ENCODE peak calls at places on chromosomes 1 and 21, in four cellular contexts. One of them, this sample, is unnamed.

GRCh38 chr1:43414634-43415223 is 25.0 kb downstream of the SZT2 start:
- DNase-seq in K562: peak; percentile 89
- DNase-seq in SK-N-SH: peak; percentile 72
- DNase-seq in WTC11: peak; percentile 81
- DNase-seq in this sample: no peak

GRCh38 chr1:152035406-152036315 is 1.1 kb downstream of the S100A11 start:
- DNase-seq in K562: peak; percentile 43
- DNase-seq in SK-N-SH: no peak
- DNase-seq in WTC11: no peak
- DNase-seq in this sample: no peak

GRCh38 chr1:15128520-15129313 is 24.8 kb upstream of the TMEM51 start:
- DNase-seq in K562: peak; percentile 83
- DNase-seq in SK-N-SH: peak; percentile 88
- DNase-seq in WTC11: peak; percentile 89
- DNase-seq in this sample: peak; percentile 38

GRCh38 chr21:39713905-39714304 is 31.1 kb upstream of the IGSF5 start:
- DNase-seq in K562: no peak
- DNase-seq in SK-N-SH: no peak
- DNase-seq in WTC11: no peak
- DNase-seq in this sample: no peak

GRCh38 chr1:19222573-19222972 is 12.5 kb upstream of the UBR4 start:
- DNase-seq in K562: no peak
- DNase-seq in SK-N-SH: no peak
- DNase-seq in WTC11: no peak
- DNase-seq in this sample: no peak

GRCh38 chr1:225842788-225843425 is 33.0 kb downstream of the EPHX1 start:
- DNase-seq in K562: no peak
- DNase-seq in SK-N-SH: no peak
- DNase-seq in WTC11: no peak
- DNase-seq in this sample: no peak

GRCh38 chr1:152497273-152497672 is 13.3 kb upstream of the LCE5A start:
- DNase-seq in K562: peak; percentile 27
- DNase-seq in SK-N-SH: no peak
- DNase-seq in WTC11: no peak
- DNase-seq in this sample: no peak

GRCh38 chr1:39788426-39788757 is 273 bp downstream of the BMP8B start:
- DNase-seq in K562: peak; percentile 74
- DNase-seq in SK-N-SH: peak; percentile 77
- DNase-seq in WTC11: no peak
- DNase-seq in this sample: no peak

GRCh38 chr1:91613594-91613993 is 112.9 kb downstream of the CDC7 start:
- DNase-seq in K562: no peak
- DNase-seq in SK-N-SH: no peak
- DNase-seq in WTC11: no peak
- DNase-seq in this sample: no peak

GRCh38 chr1:26278835-26279597 is 870 bp upstream of the SH3BGRL3 start:
- DNase-seq in K562: peak; percentile 62
- DNase-seq in SK-N-SH: no peak
- DNase-seq in WTC11: no peak
- DNase-seq in this sample: no peak

GRCh38 chr21:35178812-35179211 is 129.7 kb upstream of the RUNX1 start:
- DNase-seq in K562: no peak
- DNase-seq in SK-N-SH: no peak
- DNase-seq in WTC11: no peak
- DNase-seq in this sample: no peak

GRCh38 chr21:33767236-33767635 is 124.9 kb downstream of the ITSN1 start:
- DNase-seq in K562: no peak
- DNase-seq in SK-N-SH: no peak
- DNase-seq in WTC11: no peak
- DNase-seq in this sample: no peak

GRCh38 chr21:25362375-25363267 is 244.7 kb downstream of the MRPL39 start:
- DNase-seq in K562: no peak
- DNase-seq in SK-N-SH: no peak
- DNase-seq in WTC11: no peak
- DNase-seq in this sample: no peak

GRCh38 chr1:67137307-67137753 is 2.6 kb upstream of the C1orf141 start:
- DNase-seq in K562: no peak
- DNase-seq in SK-N-SH: no peak
- DNase-seq in WTC11: no peak
- DNase-seq in this sample: no peak

GRCh38 chr1:16631248-16632043 is 18.1 kb upstream of the NBPF1 start:
- DNase-seq in K562: peak; percentile 50
- DNase-seq in SK-N-SH: peak; percentile 42
- DNase-seq in WTC11: no peak
- DNase-seq in this sample: no peak

GRCh38 chr21:44043613-44044012 is 31.5 kb downstream of the TRAPPC10 start:
- DNase-seq in K562: no peak
- DNase-seq in SK-N-SH: no peak
- DNase-seq in WTC11: no peak
- DNase-seq in this sample: no peak

GRCh38 chr1:119159096-119159495 is 18.6 kb upstream of the WARS2 start:
- DNase-seq in K562: no peak
- DNase-seq in SK-N-SH: no peak
- DNase-seq in WTC11: no peak
- DNase-seq in this sample: no peak

GRCh38 chr1:119227446-119227845 is 87.0 kb upstream of the WARS2 start:
- DNase-seq in K562: no peak
- DNase-seq in SK-N-SH: no peak
- DNase-seq in WTC11: no peak
- DNase-seq in this sample: no peak

GRCh38 chr21:35275776-35276175 is 226.7 kb upstream of the RUNX1 start:
- DNase-seq in K562: no peak
- DNase-seq in SK-N-SH: no peak
- DNase-seq in WTC11: no peak
- DNase-seq in this sample: no peak

GRCh38 chr1:166692354-166692753 is 146.9 kb upstream of the POGK start:
- DNase-seq in K562: no peak
- DNase-seq in SK-N-SH: no peak
- DNase-seq in WTC11: no peak
- DNase-seq in this sample: no peak

GRCh38 chr21:46065215-46065992 is 32.5 kb upstream of the COL6A2 start:
- DNase-seq in K562: no peak
- DNase-seq in SK-N-SH: no peak
- DNase-seq in WTC11: no peak
- DNase-seq in this sample: no peak

GRCh38 chr1:35443768-35444518 is 113.3 kb downstream of the KIAA0319L start:
- DNase-seq in K562: no peak
- DNase-seq in SK-N-SH: no peak
- DNase-seq in WTC11: no peak
- DNase-seq in this sample: no peak

GRCh38 chr1:212463565-212464270 is 31.0 kb downstream of the NENF start:
- DNase-seq in K562: no peak
- DNase-seq in SK-N-SH: no peak
- DNase-seq in WTC11: no peak
- DNase-seq in this sample: no peak

GRCh38 chr1:117106478-117106877 is 15.1 kb downstream of the TRIM45 start:
- DNase-seq in K562: no peak
- DNase-seq in SK-N-SH: no peak
- DNase-seq in WTC11: no peak
- DNase-seq in this sample: no peak

GRCh38 chr1:12121212-12122000 is 45.4 kb upstream of the TNFRSF1B start:
- DNase-seq in K562: no peak
- DNase-seq in SK-N-SH: no peak
- DNase-seq in WTC11: no peak
- DNase-seq in this sample: no peak

GRCh38 chr1:229284887-229285286 is 14.0 kb downstream of the RAB4A start:
- DNase-seq in K562: no peak
- DNase-seq in SK-N-SH: no peak
- DNase-seq in WTC11: no peak
- DNase-seq in this sample: no peak

GRCh38 chr1:151993734-151994496 is at the start of gene S100A10:
- DNase-seq in K562: peak; percentile 61
- DNase-seq in SK-N-SH: peak; percentile 58
- DNase-seq in WTC11: peak; percentile 63
- DNase-seq in this sample: no peak

GRCh38 chr1:44803312-44804095 is 3.3 kb downstream of the PLK3 start:
- DNase-seq in K562: no peak
- DNase-seq in SK-N-SH: no peak
- DNase-seq in WTC11: no peak
- DNase-seq in this sample: no peak

GRCh38 chr21:46151989-46152938 is 3.1 kb downstream of the FTCD start:
- DNase-seq in K562: no peak
- DNase-seq in SK-N-SH: no peak
- DNase-seq in WTC11: no peak
- DNase-seq in this sample: no peak

GRCh38 chr1:61370177-61370907 is 288.0 kb downstream of the NFIA start:
- DNase-seq in K562: no peak
- DNase-seq in SK-N-SH: no peak
- DNase-seq in WTC11: no peak
- DNase-seq in this sample: no peak

GRCh38 chr1:26694185-26694572 is 1.6 kb upstream of the ARID1A start:
- DNase-seq in K562: no peak
- DNase-seq in SK-N-SH: no peak
- DNase-seq in WTC11: no peak
- DNase-seq in this sample: no peak

GRCh38 chr1:17128361-17128760 is 9.1 kb upstream of the PADI2 start:
- DNase-seq in K562: no peak
- DNase-seq in SK-N-SH: no peak
- DNase-seq in WTC11: no peak
- DNase-seq in this sample: no peak

GRCh38 chr1:38135621-38136414 is 89.2 kb upstream of the POU3F1 start:
- DNase-seq in K562: no peak
- DNase-seq in SK-N-SH: no peak
- DNase-seq in WTC11: peak; percentile 38
- DNase-seq in this sample: no peak

GRCh38 chr1:14699596-14699995 is 101.1 kb downstream of the KAZN start:
- DNase-seq in K562: no peak
- DNase-seq in SK-N-SH: no peak
- DNase-seq in WTC11: no peak
- DNase-seq in this sample: no peak

GRCh38 chr1:118899340-118899739 is 88.8 kb downstream of the TBX15 start:
- DNase-seq in K562: no peak
- DNase-seq in SK-N-SH: no peak
- DNase-seq in WTC11: no peak
- DNase-seq in this sample: no peak

GRCh38 chr1:1306661-1307260 is 969 bp downstream of the ACAP3 start:
- DNase-seq in K562: no peak
- DNase-seq in SK-N-SH: no peak
- DNase-seq in WTC11: no peak
- DNase-seq in this sample: no peak

DNA sequence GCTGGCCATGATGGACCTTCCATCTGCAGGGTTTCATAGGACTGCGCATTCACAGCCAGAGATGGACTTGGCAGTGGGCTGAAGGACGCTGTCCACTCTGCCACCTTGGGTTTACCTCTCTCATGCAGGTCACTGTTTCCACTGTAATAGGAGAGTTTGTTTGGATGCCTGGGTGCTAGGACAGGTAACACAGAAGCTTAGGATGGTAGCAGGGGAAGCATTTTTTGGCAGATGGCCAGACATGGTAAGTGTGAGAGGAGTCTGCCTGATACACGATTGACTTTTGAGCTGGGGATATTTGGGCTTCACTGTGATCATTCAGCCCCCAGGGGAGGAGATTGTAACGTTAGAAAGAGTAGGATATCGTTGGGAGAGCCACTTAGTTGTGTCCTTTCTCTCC is 11.8 kb downstream of the PSEN2 start:
- DNase-seq in K562: no peak
- DNase-seq in SK-N-SH: no peak
- DNase-seq in WTC11: no peak
- DNase-seq in this sample: no peak
- TF ChIP-seq USF1 in K562: no peak
- TF ChIP-seq USF1 in SK-N-SH: no peak
- TF ChIP-seq USF1 in WTC11: no peak
- TF ChIP-seq USF1 in this sample: no peak

GRCh38 chr1:92623187-92623778 is 136.6 kb upstream of the GFI1 start:
- DNase-seq in K562: no peak
- DNase-seq in SK-N-SH: peak; percentile 27
- DNase-seq in WTC11: no peak
- DNase-seq in this sample: no peak
- TF ChIP-seq USF1 in K562: no peak
- TF ChIP-seq USF1 in SK-N-SH: no peak
- TF ChIP-seq USF1 in WTC11: no peak
- TF ChIP-seq USF1 in this sample: no peak

GRCh38 chr1:224733021-224733911 is 117.1 kb downstream of the CNIH3 start:
- DNase-seq in K562: no peak
- DNase-seq in SK-N-SH: peak; percentile 73
- DNase-seq in WTC11: no peak
- DNase-seq in this sample: peak; percentile 89

GRCh38 chr1:224734261-224734935 is 118.3 kb downstream of the CNIH3 start:
- DNase-seq in K562: peak; percentile 33
- DNase-seq in SK-N-SH: no peak
- DNase-seq in WTC11: peak; percentile 51
- DNase-seq in this sample: no peak

GRCh38 chr1:224730950-224731349 is 114.8 kb downstream of the CNIH3 start:
- DNase-seq in K562: no peak
- DNase-seq in SK-N-SH: no peak
- DNase-seq in WTC11: no peak
- DNase-seq in this sample: no peak

GRCh38 chr1:224731633-224732032 is 115.5 kb downstream of the CNIH3 start:
- DNase-seq in K562: no peak
- DNase-seq in SK-N-SH: no peak
- DNase-seq in WTC11: no peak
- DNase-seq in this sample: no peak

DNA sequence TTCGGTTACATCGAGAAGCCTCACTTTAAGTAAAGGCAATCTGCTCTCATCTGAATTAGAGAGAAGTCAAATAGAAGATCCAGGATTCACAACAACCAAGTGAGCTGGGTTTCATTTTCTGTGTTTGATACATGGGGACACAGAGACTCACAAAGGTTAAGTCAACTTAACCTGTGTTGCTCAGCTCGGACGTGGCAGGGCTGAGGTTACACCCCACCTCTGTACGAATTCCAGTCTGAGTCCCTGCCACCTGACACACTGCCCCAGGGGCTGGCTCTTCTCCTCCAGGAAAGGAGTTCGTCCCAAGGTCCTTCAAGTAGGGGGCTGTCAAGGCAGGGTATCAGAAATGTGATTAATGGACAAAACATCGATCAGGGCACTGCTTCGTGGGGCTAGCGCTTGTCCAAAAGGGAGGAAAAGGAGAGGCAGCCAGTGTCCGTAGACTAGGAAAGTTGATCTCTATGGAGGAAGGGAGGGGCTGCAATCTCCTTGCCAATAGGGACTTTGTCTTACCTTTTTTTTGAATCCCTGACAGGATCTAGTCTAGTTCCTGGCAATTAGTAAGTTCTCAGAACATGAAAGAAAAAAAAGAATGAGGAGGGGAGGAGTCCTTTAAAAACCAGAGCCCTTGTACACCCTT is 116.4 kb downstream of the CNIH3 start:
- DNase-seq in K562: no peak
- DNase-seq in SK-N-SH: no peak
- DNase-seq in WTC11: no peak
- DNase-seq in this sample: no peak
- TF ChIP-seq USF1 in K562: no peak
- TF ChIP-seq USF1 in SK-N-SH: no peak
- TF ChIP-seq USF1 in WTC11: no peak
- TF ChIP-seq USF1 in this sample: no peak

DNA sequence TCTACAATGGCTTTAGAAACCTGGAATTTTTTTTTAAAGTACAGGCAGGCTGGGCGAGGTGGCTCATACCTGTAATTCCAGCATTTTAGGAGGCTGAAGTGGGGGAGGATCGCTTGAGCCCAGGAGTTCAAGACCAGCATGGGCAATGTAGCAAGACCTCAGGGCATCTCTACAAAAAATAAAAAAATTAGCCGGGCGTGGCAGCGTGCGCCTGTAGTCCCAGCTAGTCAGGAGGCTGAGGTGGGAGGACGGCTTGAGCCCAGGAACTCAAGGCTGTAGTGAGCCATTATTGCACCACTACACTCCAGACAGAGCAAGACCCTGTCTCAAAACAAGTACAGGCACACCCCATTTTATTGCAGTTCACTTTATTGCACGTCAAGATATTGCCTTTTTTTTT is 4.8 kb downstream of the HES2 start:
- DNase-seq in K562: no peak
- DNase-seq in SK-N-SH: no peak
- DNase-seq in WTC11: no peak
- DNase-seq in this sample: no peak
- TF ChIP-seq USF1 in K562: no peak
- TF ChIP-seq USF1 in SK-N-SH: no peak
- TF ChIP-seq USF1 in WTC11: no peak
- TF ChIP-seq USF1 in this sample: no peak